ENCODE peak calls at places on chromosome 20, in six cellular contexts. G is OCI-LY7, Y is mammary epithelial cell, X is GM23338, M is IMR-90, J is DND-41. O is an unnamed sample. For H3K36me3, the result is how much of the 10 kb centered on the place peaks cover.

GRCh38 chr20:34045294-34045693 is 51.6 kb downstream of the RALY start:
- DNase-seq in Y (no peak), X (no peak), G (no peak), M (peak), J (no peak), O (no peak)

GRCh38 chr20:58149412-58150091 is 78.9 kb downstream of the ANKRD60 start:
- DNase-seq in Y (peak), G (no peak), X (no peak), M (no peak), J (no peak), O (no peak)

GRCh38 chr20:57793421-57793820 is 83.6 kb upstream of the PMEPA1 start:
- DNase-seq in X (no peak), M (no peak), Y (no peak), G (no peak), J (no peak), O (no peak)

GRCh38 chr20:58708246-58708931 is 15.8 kb downstream of the NPEPL1 start:
- DNase-seq in J (no peak), Y (no peak), M (no peak), G (no peak), X (no peak), O (no peak)

GRCh38 chr20:14288341-14289330 is 48.8 kb downstream of the FLRT3 start:
- DNase-seq in J (no peak), G (no peak), M (peak), X (no peak), Y (peak), O (no peak)

GRCh38 chr20:40982415-40983145 is 46.0 kb upstream of the TOP1 start:
- DNase-seq in G (peak), M (no peak), X (no peak), J (no peak), Y (no peak), O (peak)

GRCh38 chr20:58237318-58238182 is 9.1 kb upstream of the ANKRD60 start:
- DNase-seq in G (no peak), X (no peak), M (peak), J (no peak), Y (no peak), O (no peak)

GRCh38 chr20:45011108-45011526 is 44.8 kb downstream of the STK4 start:
- DNase-seq in Y (peak), J (peak), X (peak), M (peak), G (peak), O (peak)

GRCh38 chr20:63064745-63065711 is 58.3 kb upstream of the BHLHE23 start:
- DNase-seq in Y (no peak), J (no peak), G (no peak), M (no peak), X (no peak), O (no peak)

GRCh38 chr20:43942661-43943285 is 28.1 kb downstream of the TOX2 start:
- DNase-seq in G (peak), J (peak), X (no peak), M (peak), Y (peak), O (peak)

GRCh38 chr20:14696937-14697336 is 359.5 kb upstream of the FLRT3 start:
- DNase-seq in G (no peak), X (no peak), Y (no peak), M (no peak), J (no peak), O (no peak)

GRCh38 chr20:33537608-33538007 is 47.7 kb downstream of the CBFA2T2 start:
- DNase-seq in J (no peak), X (no peak), G (no peak), M (no peak), Y (no peak), O (no peak)

GRCh38 chr20:42857446-42857845 is 332.3 kb downstream of the PTPRT start:
- DNase-seq in G (no peak), M (no peak), X (no peak), Y (no peak), J (no peak), O (no peak)

GRCh38 chr20:11492846-11493245 is 424.8 kb upstream of the BTBD3 start:
- DNase-seq in J (no peak), G (no peak), M (no peak), Y (no peak), X (no peak), O (no peak)

GRCh38 chr20:34984756-34985261 is 29.1 kb downstream of the MYH7B start:
- DNase-seq in J (no peak), G (no peak), Y (no peak), X (no peak), M (no peak), O (no peak)

GRCh38 chr20:37979021-37979985 is 54.0 kb downstream of the TTI1 start:
- DNase-seq in J (no peak), G (no peak), X (no peak), Y (no peak), M (no peak), O (no peak)

GRCh38 chr20:37977786-37978185 is 55.5 kb downstream of the TTI1 start:
- DNase-seq in J (no peak), G (no peak), M (no peak), X (no peak), Y (no peak), O (no peak)

GRCh38 chr20:37980383-37980782 is 52.9 kb downstream of the TTI1 start:
- DNase-seq in Y (no peak), M (no peak), G (no peak), J (no peak), X (no peak), O (no peak)

GRCh38 chr20:37973059-37973910 is 60.0 kb downstream of the TTI1 start:
- DNase-seq in Y (no peak), M (no peak), G (no peak), X (no peak), J (no peak), O (no peak)

GRCh38 chr20:37976862-37977261 is 56.4 kb downstream of the TTI1 start:
- DNase-seq in J (no peak), Y (no peak), M (no peak), G (peak), X (peak), O (no peak)
- H2AFZ ChIP-seq in J (no peak), Y (no peak), M (no peak), G (no peak), X (peak), O (no peak)

GRCh38 chr20:5970381-5970780 is 19.9 kb downstream of the MCM8 start:
- DNase-seq in G (no peak), X (no peak), Y (no peak), J (no peak), M (no peak), O (no peak)

GRCh38 chr20:5973971-5974370 is 23.5 kb downstream of the MCM8 start:
- DNase-seq in X (no peak), G (no peak), M (no peak), J (no peak), Y (no peak), O (no peak)

GRCh38 chr20:5973172-5973571 is 22.7 kb downstream of the MCM8 start:
- DNase-seq in X (no peak), M (peak), J (no peak), G (no peak), Y (peak), O (no peak)

GRCh38 chr20:5969348-5969935 is 19.0 kb downstream of the MCM8 start:
- DNase-seq in Y (no peak), M (no peak), J (no peak), G (no peak), X (peak), O (no peak)

DNA sequence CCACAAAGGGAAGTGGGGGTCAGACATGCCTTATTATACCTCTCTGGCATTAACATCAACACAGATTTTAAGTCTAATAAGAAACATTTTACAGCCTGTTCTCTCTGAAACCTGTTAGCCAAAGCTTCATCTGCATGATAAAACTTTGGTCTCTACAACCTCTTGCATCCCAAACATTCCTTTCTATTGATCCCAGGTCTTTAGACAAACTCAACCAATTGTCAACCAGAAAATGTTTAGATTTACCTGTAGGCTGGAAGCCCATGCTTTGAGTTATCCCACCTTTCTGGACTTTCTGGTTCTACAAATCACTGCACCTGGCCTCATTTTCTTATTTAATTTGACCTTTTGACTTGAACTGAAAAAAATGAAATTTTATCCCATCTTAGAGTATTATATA is 20.8 kb downstream of the MCM8 start:
- DNase-seq in G (no peak), Y (no peak), J (no peak), X (peak), M (no peak), O (no peak)
- H3K36me3 ChIP-seq in G (half or more), Y (under half), J (half or more), X (under half), M (under half), O (under half)

DNA sequence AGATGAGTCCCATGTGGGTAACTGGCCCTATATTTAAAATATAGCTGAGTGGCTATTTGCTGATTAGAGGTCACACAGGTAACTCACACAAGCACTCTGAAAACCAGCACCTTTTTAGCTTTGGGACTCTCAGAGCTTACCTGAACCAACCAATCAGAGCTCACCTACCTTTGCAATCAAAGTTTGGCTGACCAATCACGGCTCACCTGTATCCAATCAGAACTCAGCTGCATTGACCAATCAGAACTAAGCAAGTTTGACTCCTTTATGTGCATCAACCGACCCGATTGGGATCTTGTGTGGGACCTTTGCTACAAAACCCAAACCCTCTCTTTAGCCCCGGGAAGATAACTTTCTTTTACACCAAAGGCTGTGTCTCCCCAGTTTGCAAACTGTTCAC is 106.8 kb upstream of the NXT1 start:
- DNase-seq in G (peak), X (no peak), M (no peak), Y (no peak), J (peak), O (no peak)
- H3K27ac ChIP-seq in G (no peak), X (no peak), M (no peak), Y (no peak), J (no peak), O (no peak)

GRCh38 chr20:36839150-36839549 is 36.8 kb upstream of the TLDC2 start:
- DNase-seq in J (no peak), X (no peak), G (no peak), Y (no peak), M (no peak), O (no peak)

GRCh38 chr20:36833275-36834020 is 42.5 kb upstream of the TLDC2 start:
- DNase-seq in Y (no peak), J (no peak), G (no peak), X (no peak), M (peak), O (no peak)

GRCh38 chr20:36835453-36836198 is 40.3 kb upstream of the TLDC2 start:
- DNase-seq in J (peak), Y (peak), X (peak), M (peak), G (peak), O (peak)

GRCh38 chr20:36835025-36835424 is 40.9 kb upstream of the TLDC2 start:
- DNase-seq in G (no peak), X (no peak), M (no peak), J (no peak), Y (no peak), O (no peak)

DNA sequence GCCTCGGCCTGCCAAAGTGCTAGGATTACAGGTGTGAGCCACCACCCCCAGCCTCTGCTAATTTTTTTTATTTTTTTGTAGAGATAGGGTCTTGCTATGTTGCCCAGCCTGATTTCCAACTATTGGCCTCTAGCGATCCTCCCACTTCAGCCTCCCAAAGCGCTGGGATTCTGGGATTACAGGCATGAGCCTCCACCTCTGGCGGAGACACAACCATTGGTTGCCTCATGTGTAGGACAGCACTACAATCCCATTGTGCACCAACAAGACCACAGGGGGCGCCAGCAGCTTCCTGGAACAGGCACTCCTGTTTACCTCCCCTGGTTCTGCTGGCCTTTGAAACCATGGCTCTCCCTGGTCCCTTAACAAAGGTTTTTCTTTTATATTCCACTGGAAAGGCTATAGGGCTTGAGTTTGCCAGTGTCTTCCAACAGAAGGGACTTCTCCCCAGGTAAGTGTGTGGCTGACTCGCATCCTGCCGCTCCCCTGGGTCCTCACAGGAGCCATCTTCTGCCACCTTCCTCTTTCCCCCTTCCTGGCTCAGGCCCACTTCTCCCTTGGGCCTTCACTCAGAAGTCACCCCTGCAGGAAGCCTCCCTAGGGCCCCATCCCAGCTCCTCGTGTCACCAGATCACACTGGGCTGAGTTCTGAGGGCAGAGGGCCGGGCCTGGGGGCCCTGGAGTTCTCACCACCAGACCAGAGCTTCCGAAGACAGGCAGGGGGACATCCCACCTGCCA is 39.2 kb upstream of the TLDC2 start:
- DNase-seq in X (peak), M (peak), Y (no peak), G (peak), J (peak), O (peak)
- H2AFZ ChIP-seq in X (no peak), M (peak), Y (no peak), G (no peak), J (peak), O (no peak)

O was measured in MM.1S.